ENCODE peak calls at places on chromosomes 1 and 21, in five cellular contexts. D, A, Q, K and B are unnamed samples. For H3K4me1, the result is how much of the 10 kb centered on the place peaks cover.

GRCh38 chr1:55088413-55088812 is 49.1 kb downstream of the PCSK9 start:
- DNase-seq in Q (no peak), A (no peak), D (no peak), K (no peak), B (no peak)

GRCh38 chr1:34378968-34379729 is 202.4 kb downstream of the C1orf94 start:
- DNase-seq in Q (no peak), K (peak), A (peak), D (no peak), B (no peak)

GRCh38 chr1:114384922-114385321 is 126.1 kb downstream of the TRIM33 start:
- DNase-seq in A (no peak), D (no peak), Q (no peak), K (no peak), B (no peak)

GRCh38 chr1:170881268-170882265 is 53.8 kb upstream of the MROH9 start:
- DNase-seq in Q (no peak), A (peak), K (peak), D (no peak), B (no peak)

GRCh38 chr1:32766328-32766972 is 50.7 kb downstream of the YARS1 start:
- DNase-seq in D (no peak), A (no peak), K (no peak), Q (no peak), B (no peak)

GRCh38 chr1:160560045-160560724 is 19.1 kb downstream of the CD84 start:
- DNase-seq in K (no peak), D (peak), Q (no peak), A (no peak), B (no peak)

GRCh38 chr1:204751883-204752687 is 66.5 kb upstream of the LRRN2 start:
- DNase-seq in Q (peak), K (no peak), D (no peak), A (peak), B (no peak)

GRCh38 chr1:23838401-23838866 is 13.2 kb upstream of the HMGCL start:
- DNase-seq in Q (peak), K (peak), D (peak), A (peak), B (peak)

GRCh38 chr1:163744488-163744887 is 422.7 kb downstream of the NUF2 start:
- DNase-seq in K (peak), D (no peak), A (no peak), Q (no peak), B (no peak)

GRCh38 chr1:11967028-11967547 is 13.2 kb upstream of the MFN2 start:
- DNase-seq in A (peak), Q (no peak), D (no peak), K (peak), B (no peak)

GRCh38 chr1:233088613-233089012 is 138.2 kb downstream of the NTPCR start:
- DNase-seq in K (no peak), Q (no peak), D (no peak), A (no peak), B (no peak)

GRCh38 chr1:53552146-53552940 is 93.1 kb downstream of the DMRTB1 start:
- DNase-seq in D (no peak), K (no peak), Q (no peak), A (no peak), B (peak)

GRCh38 chr1:227948493-227949260 is 945 bp upstream of the WNT9A start:
- DNase-seq in A (no peak), D (no peak), K (peak), Q (peak), B (no peak)

GRCh38 chr1:33050221-33051076 is 13.8 kb upstream of the AK2 start:
- DNase-seq in A (no peak), D (no peak), K (peak), Q (peak), B (no peak)

GRCh38 chr1:116501041-116501869 is 69.6 kb downstream of the CD58 start:
- DNase-seq in K (no peak), Q (no peak), A (no peak), D (no peak), B (no peak)
- H3K4me1 ChIP-seq in K (under half), Q (under half), A (under half), D (under half), B (half or more)

DNA sequence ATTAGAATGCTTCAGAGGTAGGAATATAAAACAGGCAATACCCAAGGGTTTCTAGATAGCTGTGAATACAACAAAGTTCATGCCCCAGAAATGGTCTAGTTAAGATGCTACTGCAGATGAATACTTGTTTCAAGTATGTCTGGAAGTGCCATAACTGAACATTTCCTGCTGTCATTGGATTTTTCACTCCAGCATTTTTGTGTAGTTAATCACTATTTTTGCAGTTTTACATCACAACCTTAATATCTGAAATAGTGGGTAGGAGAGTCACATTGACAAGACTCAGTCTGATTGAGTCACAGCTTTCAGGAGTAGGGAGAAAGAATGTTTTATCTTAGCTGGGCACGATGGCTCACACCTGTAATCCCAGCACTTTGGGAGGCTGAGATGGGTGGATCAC is 126.4 kb upstream of the C1orf21 start:
- DNase-seq in K (peak), Q (no peak), A (no peak), D (no peak), B (no peak)
- H3K27ac ChIP-seq in K (no peak), Q (no peak), A (no peak), D (no peak), B (no peak)

GRCh38 chr21:44933199-44933937 is 6.5 kb upstream of the SLX9 start:
- DNase-seq in Q (no peak), D (no peak), A (no peak), K (no peak), B (peak)

GRCh38 chr21:44931137-44931500 is 8.7 kb upstream of the SLX9 start:
- DNase-seq in D (peak), A (no peak), Q (no peak), K (peak), B (peak)

GRCh38 chr21:44932366-44933181 is 7.3 kb upstream of the SLX9 start:
- DNase-seq in K (peak), A (no peak), Q (no peak), D (peak), B (peak)

GRCh38 chr21:44930543-44930981 is 9.3 kb upstream of the SLX9 start:
- DNase-seq in Q (no peak), A (no peak), D (peak), K (peak), B (peak)

DNA sequence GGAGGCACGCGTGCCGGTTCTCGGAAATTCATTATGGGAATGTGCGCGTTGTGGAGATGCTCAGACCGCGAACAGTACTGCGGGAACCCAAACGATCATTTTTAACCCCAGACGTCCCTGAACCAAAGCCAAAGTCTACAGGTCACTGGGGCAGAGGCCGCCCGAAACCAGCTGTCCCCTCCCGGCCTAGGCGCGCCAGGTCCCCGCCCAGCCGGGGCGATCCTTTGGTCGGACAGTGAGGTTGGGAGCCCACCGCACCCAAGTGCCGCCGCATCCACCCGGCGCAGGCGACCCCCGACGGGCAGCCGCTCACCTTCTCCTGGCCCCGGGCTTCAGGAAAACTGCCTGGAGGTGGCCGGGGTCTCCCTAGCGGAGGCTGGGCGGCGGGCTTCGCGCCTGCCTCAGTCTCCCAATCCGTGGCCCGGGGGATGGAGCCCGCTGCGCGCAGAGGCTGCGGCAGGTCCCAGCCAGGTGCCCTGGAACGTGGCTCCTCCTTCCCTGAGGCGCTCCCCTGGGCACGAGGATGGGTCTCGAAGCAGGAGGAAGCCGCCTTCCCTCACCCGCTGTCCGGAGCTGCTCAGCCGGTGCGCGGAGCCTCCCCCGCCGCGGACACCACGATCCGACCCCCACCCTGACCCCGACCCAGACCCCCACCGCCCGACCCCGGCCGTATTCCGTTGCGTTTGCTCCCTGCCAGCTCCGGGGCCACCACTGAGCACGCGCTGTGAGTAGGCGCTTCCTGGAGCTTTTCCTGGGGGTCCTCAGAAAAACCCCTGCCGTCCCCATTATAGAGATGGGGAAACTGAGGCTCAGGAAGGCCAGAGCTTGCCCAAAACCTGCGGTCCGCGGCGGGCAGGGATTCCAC is 8.1 kb upstream of the SLX9 start:
- DNase-seq in A (no peak), K (peak), Q (no peak), D (no peak), B (peak)
- H3K4me1 ChIP-seq in A (under half), K (under half), Q (half or more), D (under half), B (under half)

DNA sequence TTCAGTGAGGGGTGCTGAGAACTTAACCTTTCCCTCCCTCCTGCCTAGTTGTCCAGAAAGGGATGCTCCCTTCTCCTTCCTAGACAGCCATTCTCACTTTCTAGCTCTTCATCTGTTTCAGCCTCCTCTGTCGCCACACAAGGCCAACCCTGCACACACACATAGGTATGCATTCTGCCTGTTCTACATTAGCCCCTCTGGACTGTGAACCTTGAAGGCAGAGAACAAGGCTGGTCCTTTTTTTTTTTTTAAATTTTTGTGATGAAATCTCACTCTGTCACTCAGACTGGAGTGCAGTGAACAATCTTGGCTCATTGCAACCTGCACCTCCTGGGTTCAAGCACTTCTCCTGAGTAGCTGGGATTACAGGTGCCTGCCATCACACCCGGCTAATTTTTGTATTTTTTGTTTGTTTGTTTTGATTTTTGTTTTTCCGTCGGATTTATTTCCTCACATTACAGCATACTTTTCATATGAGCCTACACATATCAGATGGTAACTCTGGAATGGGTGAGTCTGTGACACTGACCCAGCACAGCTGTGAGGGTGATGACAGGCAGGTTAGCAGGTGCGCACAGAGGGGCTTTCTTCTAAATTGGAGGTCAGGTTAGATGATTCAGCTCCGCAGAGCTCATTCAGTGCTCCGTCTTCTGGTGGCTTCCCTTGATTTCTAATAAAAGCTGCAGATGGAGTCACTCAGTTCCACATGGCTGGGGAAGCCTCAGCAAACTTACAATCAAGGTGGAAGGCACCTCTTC is 4.9 kb upstream of the AKR1A1 start:
- DNase-seq in D (no peak), K (no peak), Q (no peak), A (no peak), B (no peak)
- H3K27ac ChIP-seq in D (no peak), K (no peak), Q (no peak), A (no peak), B (no peak)

GRCh38 chr1:28509705-28510349 is 4.0 kb downstream of the RCC1 start:
- DNase-seq in D (no peak), K (peak), A (peak), Q (no peak), B (no peak)

GRCh38 chr1:28508435-28508754 is 2.6 kb downstream of the RCC1 start:
- DNase-seq in D (no peak), K (peak), Q (no peak), A (peak), B (no peak)

GRCh38 chr1:28507247-28507645 is 1.4 kb downstream of the RCC1 start:
- DNase-seq in Q (no peak), A (no peak), D (no peak), K (peak), B (no peak)

GRCh38 chr1:28506907-28507246 is 1.0 kb downstream of the RCC1 start:
- DNase-seq in Q (no peak), D (no peak), A (no peak), K (no peak), B (no peak)

GRCh38 chr1:28507646-28508434 is 2.0 kb downstream of the RCC1 start:
- DNase-seq in D (no peak), K (peak), A (no peak), Q (no peak), B (no peak)
- H3K4me1 ChIP-seq in D (under half), K (under half), A (under half), Q (under half), B (half or more)

GRCh38 chr1:94244816-94245215 is 7.4 kb upstream of the ARHGAP29 start:
- DNase-seq in A (no peak), D (no peak), K (no peak), Q (no peak), B (no peak)
- H3K27ac ChIP-seq in A (no peak), D (no peak), K (peak), Q (no peak), B (peak)

GRCh38 chr1:86775395-86775794 is 71.0 kb downstream of the SH3GLB1 start:
- DNase-seq in D (no peak), Q (no peak), K (no peak), A (peak), B (no peak)
- H3K4me1 ChIP-seq in D (under half), Q (under half), K (under half), A (under half), B (under half)

DNA sequence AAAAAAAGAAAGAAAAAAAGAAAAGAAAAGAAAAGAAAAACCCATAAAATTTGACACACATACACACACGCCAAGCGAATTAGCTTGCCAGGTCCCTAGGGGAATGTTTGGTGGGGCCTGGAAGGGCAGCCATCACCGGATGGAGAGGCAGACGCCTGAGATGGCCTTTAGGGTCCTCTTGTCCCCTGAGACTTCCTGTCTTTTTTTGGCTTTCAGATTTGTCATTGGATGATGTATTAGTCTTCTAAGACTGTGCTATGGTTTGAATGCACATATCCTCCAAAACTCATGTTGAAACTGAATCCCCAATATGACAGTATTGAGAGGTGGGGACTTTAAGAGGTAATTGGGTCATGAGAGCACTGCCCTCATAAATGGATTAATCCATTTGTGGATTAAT is 211.8 kb downstream of the TOMM20 start:
- DNase-seq in K (no peak), Q (no peak), D (no peak), A (no peak), B (no peak)
- H3K27ac ChIP-seq in K (no peak), Q (no peak), D (no peak), A (no peak), B (peak)

GRCh38 chr21:38968887-38969543 is 163.3 kb downstream of the ETS2 start:
- DNase-seq in Q (no peak), D (no peak), A (no peak), K (no peak), B (no peak)

GRCh38 chr21:38973552-38973951 is 167.8 kb downstream of the ETS2 start:
- DNase-seq in K (no peak), A (no peak), Q (no peak), D (no peak), B (no peak)

GRCh38 chr21:38970765-38971164 is 165.0 kb downstream of the ETS2 start:
- DNase-seq in K (no peak), A (no peak), D (no peak), Q (no peak), B (no peak)

GRCh38 chr21:38976900-38977299 is 171.2 kb downstream of the ETS2 start:
- DNase-seq in K (no peak), A (no peak), D (no peak), Q (no peak), B (no peak)

DNA sequence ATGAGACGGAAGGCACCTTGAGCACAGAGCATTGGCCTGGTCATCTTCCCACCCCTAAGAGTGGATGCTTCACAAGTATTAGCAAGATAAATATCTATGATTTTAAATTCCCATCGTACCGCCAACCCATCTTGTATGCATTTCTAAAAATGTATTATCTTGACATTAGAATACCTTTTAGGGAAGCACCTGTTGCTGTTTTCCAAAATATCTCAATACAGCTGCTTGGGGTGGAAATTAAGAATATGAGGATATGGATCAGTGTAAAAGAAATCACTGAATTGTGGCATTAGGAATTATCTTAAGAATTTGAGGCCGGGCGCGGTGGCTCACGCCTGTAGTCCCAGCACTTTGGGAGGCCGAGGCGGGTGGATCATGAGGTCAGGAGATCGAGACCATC is 166.3 kb downstream of the ETS2 start:
- DNase-seq in A (no peak), Q (no peak), K (no peak), D (no peak), B (no peak)
- H3K4me1 ChIP-seq in A (under half), Q (under half), K (under half), D (under half), B (under half)